ENCODE peak calls at places on chromosomes 1 and 21, in ten cellular contexts. One of them, this sample, is unnamed.

GRCh38 chr1:59083946-59084865 is 212.7 kb upstream of the FGGY start:
- DNase-seq in AG08395: no peak
- DNase-seq in colonic mucosa: no peak
- DNase-seq in T-cell: no peak
- DNase-seq in NCI-H1092 treated with DMSO at 0.1 percent for 48 hours: no peak
- DNase-seq in SHP77: no peak
- DNase-seq in erythroblast: peak
- DNase-seq in Daoy: peak
- DNase-seq in GM03348: no peak
- DNase-seq in neural progenitor cell: peak
- DNase-seq in this sample: no peak

GRCh38 chr1:54825696-54826095 is 24.6 kb upstream of the TTC22 start:
- DNase-seq in AG08395: no peak
- DNase-seq in Daoy: no peak
- DNase-seq in SHP77: no peak
- DNase-seq in NCI-H1092 treated with DMSO at 0.1 percent for 48 hours: no peak
- DNase-seq in T-cell: no peak
- DNase-seq in GM03348: no peak
- DNase-seq in erythroblast: no peak
- DNase-seq in neural progenitor cell: no peak
- DNase-seq in colonic mucosa: no peak
- DNase-seq in this sample: peak

GRCh38 chr1:107267489-107267888 is 126.7 kb downstream of the NTNG1 start:
- DNase-seq in neural progenitor cell: no peak
- DNase-seq in T-cell: no peak
- DNase-seq in erythroblast: no peak
- DNase-seq in GM03348: no peak
- DNase-seq in colonic mucosa: no peak
- DNase-seq in AG08395: no peak
- DNase-seq in NCI-H1092 treated with DMSO at 0.1 percent for 48 hours: no peak
- DNase-seq in Daoy: no peak
- DNase-seq in SHP77: no peak
- DNase-seq in this sample: no peak

GRCh38 chr1:158570480-158570879 is at the start of gene OR6P1:
- DNase-seq in NCI-H1092 treated with DMSO at 0.1 percent for 48 hours: no peak
- DNase-seq in SHP77: no peak
- DNase-seq in GM03348: no peak
- DNase-seq in colonic mucosa: no peak
- DNase-seq in AG08395: no peak
- DNase-seq in T-cell: no peak
- DNase-seq in Daoy: no peak
- DNase-seq in neural progenitor cell: no peak
- DNase-seq in erythroblast: no peak
- DNase-seq in this sample: no peak

GRCh38 chr1:226222686-226223085 is 778 bp upstream of the MIXL1 start:
- DNase-seq in Daoy: no peak
- DNase-seq in T-cell: no peak
- DNase-seq in NCI-H1092 treated with DMSO at 0.1 percent for 48 hours: no peak
- DNase-seq in AG08395: no peak
- DNase-seq in GM03348: no peak
- DNase-seq in erythroblast: no peak
- DNase-seq in colonic mucosa: no peak
- DNase-seq in SHP77: no peak
- DNase-seq in neural progenitor cell: no peak
- DNase-seq in this sample: no peak

GRCh38 chr1:36365310-36365895 is 20.3 kb downstream of the STK40 start:
- DNase-seq in SHP77: no peak
- DNase-seq in neural progenitor cell: no peak
- DNase-seq in Daoy: no peak
- DNase-seq in NCI-H1092 treated with DMSO at 0.1 percent for 48 hours: no peak
- DNase-seq in GM03348: peak
- DNase-seq in erythroblast: peak
- DNase-seq in T-cell: no peak
- DNase-seq in colonic mucosa: no peak
- DNase-seq in AG08395: peak
- DNase-seq in this sample: no peak

GRCh38 chr1:239814306-239814881 is 277.3 kb upstream of the FMN2 start:
- DNase-seq in SHP77: no peak
- DNase-seq in colonic mucosa: no peak
- DNase-seq in AG08395: peak
- DNase-seq in GM03348: peak
- DNase-seq in Daoy: peak
- DNase-seq in NCI-H1092 treated with DMSO at 0.1 percent for 48 hours: no peak
- DNase-seq in T-cell: no peak
- DNase-seq in neural progenitor cell: no peak
- DNase-seq in erythroblast: no peak
- DNase-seq in this sample: no peak

GRCh38 chr1:52633291-52633754 is 355 bp downstream of the SHISAL2A start:
- DNase-seq in Daoy: peak
- DNase-seq in erythroblast: peak
- DNase-seq in T-cell: no peak
- DNase-seq in colonic mucosa: no peak
- DNase-seq in GM03348: no peak
- DNase-seq in neural progenitor cell: peak
- DNase-seq in SHP77: no peak
- DNase-seq in NCI-H1092 treated with DMSO at 0.1 percent for 48 hours: peak
- DNase-seq in AG08395: no peak
- DNase-seq in this sample: no peak

GRCh38 chr1:227734546-227734857 is 600 bp downstream of the JMJD4 start:
- DNase-seq in colonic mucosa: no peak
- DNase-seq in GM03348: no peak
- DNase-seq in Daoy: no peak
- DNase-seq in NCI-H1092 treated with DMSO at 0.1 percent for 48 hours: no peak
- DNase-seq in AG08395: no peak
- DNase-seq in erythroblast: no peak
- DNase-seq in SHP77: no peak
- DNase-seq in neural progenitor cell: peak
- DNase-seq in T-cell: no peak
- DNase-seq in this sample: no peak

GRCh38 chr21:15000076-15000475 is 64.7 kb downstream of the NRIP1 start:
- DNase-seq in neural progenitor cell: no peak
- DNase-seq in GM03348: peak
- DNase-seq in colonic mucosa: no peak
- DNase-seq in NCI-H1092 treated with DMSO at 0.1 percent for 48 hours: no peak
- DNase-seq in T-cell: no peak
- DNase-seq in AG08395: peak
- DNase-seq in SHP77: no peak
- DNase-seq in Daoy: peak
- DNase-seq in erythroblast: no peak
- DNase-seq in this sample: no peak

GRCh38 chr21:15291621-15292266 is 226.9 kb upstream of the NRIP1 start:
- DNase-seq in T-cell: no peak
- DNase-seq in neural progenitor cell: no peak
- DNase-seq in AG08395: no peak
- DNase-seq in GM03348: no peak
- DNase-seq in SHP77: no peak
- DNase-seq in Daoy: no peak
- DNase-seq in erythroblast: no peak
- DNase-seq in NCI-H1092 treated with DMSO at 0.1 percent for 48 hours: no peak
- DNase-seq in colonic mucosa: peak
- DNase-seq in this sample: no peak

GRCh38 chr1:231443363-231443762 is 21.3 kb upstream of the EGLN1 start:
- DNase-seq in Daoy: no peak
- DNase-seq in AG08395: no peak
- DNase-seq in erythroblast: no peak
- DNase-seq in SHP77: no peak
- DNase-seq in colonic mucosa: no peak
- DNase-seq in T-cell: no peak
- DNase-seq in neural progenitor cell: no peak
- DNase-seq in NCI-H1092 treated with DMSO at 0.1 percent for 48 hours: no peak
- DNase-seq in GM03348: no peak
- DNase-seq in this sample: no peak

GRCh38 chr1:88293791-88294190 is 390.3 kb upstream of the PKN2 start:
- DNase-seq in erythroblast: no peak
- DNase-seq in GM03348: no peak
- DNase-seq in Daoy: no peak
- DNase-seq in T-cell: no peak
- DNase-seq in colonic mucosa: no peak
- DNase-seq in neural progenitor cell: no peak
- DNase-seq in SHP77: no peak
- DNase-seq in NCI-H1092 treated with DMSO at 0.1 percent for 48 hours: no peak
- DNase-seq in AG08395: no peak
- DNase-seq in this sample: no peak

GRCh38 chr1:6083801-6084467 is 38.2 kb downstream of the KCNAB2 start:
- DNase-seq in T-cell: no peak
- DNase-seq in colonic mucosa: no peak
- DNase-seq in GM03348: peak
- DNase-seq in Daoy: no peak
- DNase-seq in erythroblast: no peak
- DNase-seq in SHP77: no peak
- DNase-seq in AG08395: peak
- DNase-seq in NCI-H1092 treated with DMSO at 0.1 percent for 48 hours: no peak
- DNase-seq in neural progenitor cell: no peak
- DNase-seq in this sample: no peak

GRCh38 chr1:202586018-202586821 is 124.0 kb downstream of the SYT2 start:
- DNase-seq in Daoy: peak
- DNase-seq in NCI-H1092 treated with DMSO at 0.1 percent for 48 hours: peak
- DNase-seq in erythroblast: no peak
- DNase-seq in neural progenitor cell: no peak
- DNase-seq in GM03348: no peak
- DNase-seq in T-cell: no peak
- DNase-seq in colonic mucosa: peak
- DNase-seq in SHP77: no peak
- DNase-seq in AG08395: no peak
- DNase-seq in this sample: no peak

This sample was measured in left lobe of liver.